ENCODE peak calls at places on chromosomes 3 and 15, in six cellular contexts. One of them, this sample, is unnamed.
A peak's percentile ranks its signal among the peaks of the same experiment; 100 is the strongest.

GRCh38 chr3:44047796-44048195 is 193.9 kb upstream of the TOPAZ1 start:
- DNase-seq in heart left ventricle: no peak
- DNase-seq in sigmoid colon: no peak
- DNase-seq in HCT116: no peak
- DNase-seq in Peyer's patch: no peak
- DNase-seq in body of pancreas: no peak
- DNase-seq in this sample: no peak

GRCh38 chr15:79467865-79468586 is 35.9 kb downstream of the MINAR1 start:
- DNase-seq in heart left ventricle: no peak
- DNase-seq in sigmoid colon: no peak
- DNase-seq in HCT116: no peak
- DNase-seq in Peyer's patch: no peak
- DNase-seq in body of pancreas: no peak
- DNase-seq in this sample: no peak

GRCh38 chr15:31359722-31360111 is 33.1 kb downstream of the KLF13 start:
- DNase-seq in heart left ventricle: no peak
- DNase-seq in sigmoid colon: no peak
- DNase-seq in HCT116: no peak
- DNase-seq in Peyer's patch: no peak
- DNase-seq in body of pancreas: no peak
- DNase-seq in this sample: peak; percentile 72

GRCh38 chr3:59451041-59451763 is 401.4 kb upstream of the CFAP20DC start:
- DNase-seq in heart left ventricle: no peak
- DNase-seq in sigmoid colon: no peak
- DNase-seq in HCT116: no peak
- DNase-seq in Peyer's patch: peak; percentile 46
- DNase-seq in body of pancreas: peak; percentile 41
- DNase-seq in this sample: no peak

GRCh38 chr3:7309707-7310106 is 448.8 kb downstream of the GRM7 start:
- DNase-seq in heart left ventricle: peak; percentile 59
- DNase-seq in sigmoid colon: peak; percentile 74
- DNase-seq in HCT116: no peak
- DNase-seq in Peyer's patch: peak; percentile 16
- DNase-seq in body of pancreas: peak; percentile 59
- DNase-seq in this sample: no peak

GRCh38 chr3:30245805-30246622 is 360.4 kb upstream of the TGFBR2 start:
- DNase-seq in heart left ventricle: no peak
- DNase-seq in sigmoid colon: no peak
- DNase-seq in HCT116: no peak
- DNase-seq in Peyer's patch: no peak
- DNase-seq in body of pancreas: no peak
- DNase-seq in this sample: no peak

GRCh38 chr15:67244966-67245478 is 9.4 kb downstream of the AAGAB start:
- DNase-seq in heart left ventricle: no peak
- DNase-seq in sigmoid colon: no peak
- DNase-seq in HCT116: no peak
- DNase-seq in Peyer's patch: no peak
- DNase-seq in body of pancreas: no peak
- DNase-seq in this sample: no peak

GRCh38 chr15:40336129-40337122 is 4.3 kb downstream of the CCDC9B start:
- DNase-seq in heart left ventricle: no peak
- DNase-seq in sigmoid colon: no peak
- DNase-seq in HCT116: no peak
- DNase-seq in Peyer's patch: peak; percentile 40
- DNase-seq in body of pancreas: peak; percentile 43
- DNase-seq in this sample: peak; percentile 39

GRCh38 chr3:23702198-23702597 is 103.6 kb upstream of the UBE2E1 start:
- DNase-seq in heart left ventricle: no peak
- DNase-seq in sigmoid colon: no peak
- DNase-seq in HCT116: no peak
- DNase-seq in Peyer's patch: no peak
- DNase-seq in body of pancreas: no peak
- DNase-seq in this sample: no peak

GRCh38 chr3:65894679-65895078 is 144.0 kb downstream of the MAGI1 start:
- DNase-seq in heart left ventricle: no peak
- DNase-seq in sigmoid colon: no peak
- DNase-seq in HCT116: no peak
- DNase-seq in Peyer's patch: no peak
- DNase-seq in body of pancreas: no peak
- DNase-seq in this sample: no peak

GRCh38 chr3:123571264-123571972 is 13.4 kb downstream of the HACD2 start:
- DNase-seq in heart left ventricle: no peak
- DNase-seq in sigmoid colon: no peak
- DNase-seq in HCT116: no peak
- DNase-seq in Peyer's patch: no peak
- DNase-seq in body of pancreas: no peak
- DNase-seq in this sample: no peak

GRCh38 chr3:48433472-48434118 is 3.7 kb upstream of the PLXNB1 start:
- DNase-seq in heart left ventricle: no peak
- DNase-seq in sigmoid colon: peak; percentile 80
- DNase-seq in HCT116: no peak
- DNase-seq in Peyer's patch: no peak
- DNase-seq in body of pancreas: no peak
- DNase-seq in this sample: no peak

GRCh38 chr3:157088506-157089454 is 71.2 kb downstream of the CCNL1 start:
- DNase-seq in heart left ventricle: peak; percentile 97
- DNase-seq in sigmoid colon: peak; percentile 99
- DNase-seq in HCT116: peak; percentile 78
- DNase-seq in Peyer's patch: peak; percentile 91
- DNase-seq in body of pancreas: peak; percentile 98
- DNase-seq in this sample: no peak

GRCh38 chr3:128432898-128433629 is 33.6 kb downstream of the DNAJB8 start:
- DNase-seq in heart left ventricle: no peak
- DNase-seq in sigmoid colon: no peak
- DNase-seq in HCT116: no peak
- DNase-seq in Peyer's patch: no peak
- DNase-seq in body of pancreas: no peak
- DNase-seq in this sample: peak; percentile 47

GRCh38 chr3:124063168-124063909 is 71.4 kb upstream of the ROPN1 start:
- DNase-seq in heart left ventricle: no peak
- DNase-seq in sigmoid colon: no peak
- DNase-seq in HCT116: no peak
- DNase-seq in Peyer's patch: no peak
- DNase-seq in body of pancreas: no peak
- DNase-seq in this sample: no peak

GRCh38 chr3:13273604-13274105 is 146.5 kb downstream of the NUP210 start:
- DNase-seq in heart left ventricle: no peak
- DNase-seq in sigmoid colon: peak; percentile 35
- DNase-seq in HCT116: no peak
- DNase-seq in Peyer's patch: no peak
- DNase-seq in body of pancreas: no peak
- DNase-seq in this sample: no peak

GRCh38 chr3:151171145-151171544 is 31.9 kb downstream of the GPR171 start:
- DNase-seq in heart left ventricle: no peak
- DNase-seq in sigmoid colon: peak; percentile 64
- DNase-seq in HCT116: no peak
- DNase-seq in Peyer's patch: peak; percentile 50
- DNase-seq in body of pancreas: peak; percentile 39
- DNase-seq in this sample: no peak

GRCh38 chr3:185958626-185959025 is 20.8 kb upstream of the TRA2B start:
- DNase-seq in heart left ventricle: no peak
- DNase-seq in sigmoid colon: no peak
- DNase-seq in HCT116: no peak
- DNase-seq in Peyer's patch: no peak
- DNase-seq in body of pancreas: no peak
- DNase-seq in this sample: no peak

GRCh38 chr3:47485812-47486211 is 10.1 kb upstream of the SCAP start:
- DNase-seq in heart left ventricle: no peak
- DNase-seq in sigmoid colon: peak; percentile 9
- DNase-seq in HCT116: no peak
- DNase-seq in Peyer's patch: no peak
- DNase-seq in body of pancreas: no peak
- DNase-seq in this sample: no peak

GRCh38 chr15:63061971-63062370 is 19.4 kb downstream of the TPM1 start:
- DNase-seq in heart left ventricle: no peak
- DNase-seq in sigmoid colon: no peak
- DNase-seq in HCT116: no peak
- DNase-seq in Peyer's patch: no peak
- DNase-seq in body of pancreas: no peak
- DNase-seq in this sample: no peak

GRCh38 chr15:63057454-63058335 is 15.1 kb downstream of the TPM1 start:
- DNase-seq in heart left ventricle: no peak
- DNase-seq in sigmoid colon: no peak
- DNase-seq in HCT116: no peak
- DNase-seq in Peyer's patch: no peak
- DNase-seq in body of pancreas: no peak
- DNase-seq in this sample: no peak

GRCh38 chr15:63060699-63061098 is 18.2 kb downstream of the TPM1 start:
- DNase-seq in heart left ventricle: no peak
- DNase-seq in sigmoid colon: no peak
- DNase-seq in HCT116: no peak
- DNase-seq in Peyer's patch: no peak
- DNase-seq in body of pancreas: no peak
- DNase-seq in this sample: no peak

GRCh38 chr15:63059075-63059474 is 16.5 kb downstream of the TPM1 start:
- DNase-seq in heart left ventricle: no peak
- DNase-seq in sigmoid colon: no peak
- DNase-seq in HCT116: no peak
- DNase-seq in Peyer's patch: no peak
- DNase-seq in body of pancreas: no peak
- DNase-seq in this sample: no peak

GRCh38 chr15:63059573-63060216 is 17.1 kb downstream of the TPM1 start:
- DNase-seq in heart left ventricle: no peak
- DNase-seq in sigmoid colon: no peak
- DNase-seq in HCT116: no peak
- DNase-seq in Peyer's patch: no peak
- DNase-seq in body of pancreas: no peak
- DNase-seq in this sample: no peak
- TF ChIP-seq POLR2A in heart left ventricle: no peak
- TF ChIP-seq POLR2A in sigmoid colon: no peak
- TF ChIP-seq POLR2A in HCT116: no peak
- TF ChIP-seq POLR2A in Peyer's patch: no peak
- TF ChIP-seq POLR2A in body of pancreas: no peak
- TF ChIP-seq POLR2A in this sample: no peak

GRCh38 chr15:45399381-45400212 is 21.3 kb upstream of the GATM start:
- DNase-seq in heart left ventricle: no peak
- DNase-seq in sigmoid colon: no peak
- DNase-seq in HCT116: peak; percentile 60
- DNase-seq in Peyer's patch: no peak
- DNase-seq in body of pancreas: peak; percentile 51
- DNase-seq in this sample: peak; percentile 46

GRCh38 chr15:45397116-45397665 is 18.8 kb upstream of the GATM start:
- DNase-seq in heart left ventricle: no peak
- DNase-seq in sigmoid colon: no peak
- DNase-seq in HCT116: no peak
- DNase-seq in Peyer's patch: no peak
- DNase-seq in body of pancreas: no peak
- DNase-seq in this sample: no peak

GRCh38 chr15:45401665-45402161 is 23.4 kb upstream of the GATM start:
- DNase-seq in heart left ventricle: peak; percentile 10
- DNase-seq in sigmoid colon: no peak
- DNase-seq in HCT116: no peak
- DNase-seq in Peyer's patch: no peak
- DNase-seq in body of pancreas: no peak
- DNase-seq in this sample: peak; percentile 39

GRCh38 chr15:45402955-45403892 is 24.9 kb upstream of the GATM start:
- DNase-seq in heart left ventricle: peak; percentile 22
- DNase-seq in sigmoid colon: peak; percentile 66
- DNase-seq in HCT116: no peak
- DNase-seq in Peyer's patch: peak; percentile 22
- DNase-seq in body of pancreas: peak; percentile 46
- DNase-seq in this sample: peak; percentile 69

DNA sequence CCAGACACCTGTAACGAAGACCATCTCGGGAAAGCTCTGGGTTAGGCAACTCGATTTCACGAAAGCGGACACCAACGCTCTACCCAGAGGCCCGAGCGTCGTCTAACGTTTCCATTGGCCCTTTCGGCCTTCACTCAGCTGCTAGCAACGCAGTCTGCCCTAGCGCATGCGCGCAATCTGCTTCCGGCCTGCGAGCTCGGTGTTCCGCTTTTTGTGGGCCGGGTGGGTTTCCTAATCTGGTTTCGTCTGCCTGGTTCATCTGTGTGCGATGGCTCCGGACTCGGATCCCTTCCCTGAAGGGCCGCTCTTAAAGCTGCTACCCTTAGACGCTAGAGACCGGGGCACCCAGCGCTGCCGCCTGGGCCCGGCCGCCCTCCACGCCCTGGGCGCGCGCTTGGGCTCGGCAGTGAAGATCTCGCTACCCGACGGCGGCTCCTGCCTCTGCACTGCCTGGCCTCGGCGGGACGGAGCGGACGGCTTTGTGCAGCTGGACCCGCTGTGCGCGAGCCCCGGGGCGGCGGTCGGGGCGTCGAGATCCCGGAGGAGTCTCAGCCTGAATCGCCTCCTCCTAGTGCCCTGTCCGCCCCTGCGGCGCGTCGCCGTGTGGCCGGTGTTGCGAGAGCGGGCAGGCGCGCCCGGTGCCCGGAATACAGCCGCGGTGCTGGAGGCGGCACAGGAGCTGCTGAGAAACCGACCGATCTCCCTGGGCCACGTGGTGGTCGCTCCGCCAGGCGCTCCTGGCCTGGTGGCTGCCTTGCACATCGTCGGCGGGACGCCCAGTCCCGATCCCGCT is 24.0 kb upstream of the GATM start:
- DNase-seq in heart left ventricle: peak; percentile 98
- DNase-seq in sigmoid colon: peak; percentile 99
- DNase-seq in HCT116: peak; percentile 99
- DNase-seq in Peyer's patch: peak; percentile 92
- DNase-seq in body of pancreas: peak; percentile 98
- DNase-seq in this sample: peak; percentile 99
- TF ChIP-seq POLR2A in heart left ventricle: no peak
- TF ChIP-seq POLR2A in sigmoid colon: peak; percentile 73
- TF ChIP-seq POLR2A in HCT116: peak; percentile 97
- TF ChIP-seq POLR2A in Peyer's patch: peak; percentile 43
- TF ChIP-seq POLR2A in body of pancreas: peak; percentile 94
- TF ChIP-seq POLR2A in this sample: peak; percentile 96

GRCh38 chr3:10955694-10956453 is 36.7 kb upstream of the SLC6A1 start:
- DNase-seq in heart left ventricle: peak; percentile 68
- DNase-seq in sigmoid colon: no peak
- DNase-seq in HCT116: no peak
- DNase-seq in Peyer's patch: no peak
- DNase-seq in body of pancreas: no peak
- DNase-seq in this sample: no peak
- TF ChIP-seq POLR2A in heart left ventricle: no peak
- TF ChIP-seq POLR2A in sigmoid colon: no peak
- TF ChIP-seq POLR2A in HCT116: no peak
- TF ChIP-seq POLR2A in Peyer's patch: no peak
- TF ChIP-seq POLR2A in body of pancreas: no peak
- TF ChIP-seq POLR2A in this sample: no peak

DNA sequence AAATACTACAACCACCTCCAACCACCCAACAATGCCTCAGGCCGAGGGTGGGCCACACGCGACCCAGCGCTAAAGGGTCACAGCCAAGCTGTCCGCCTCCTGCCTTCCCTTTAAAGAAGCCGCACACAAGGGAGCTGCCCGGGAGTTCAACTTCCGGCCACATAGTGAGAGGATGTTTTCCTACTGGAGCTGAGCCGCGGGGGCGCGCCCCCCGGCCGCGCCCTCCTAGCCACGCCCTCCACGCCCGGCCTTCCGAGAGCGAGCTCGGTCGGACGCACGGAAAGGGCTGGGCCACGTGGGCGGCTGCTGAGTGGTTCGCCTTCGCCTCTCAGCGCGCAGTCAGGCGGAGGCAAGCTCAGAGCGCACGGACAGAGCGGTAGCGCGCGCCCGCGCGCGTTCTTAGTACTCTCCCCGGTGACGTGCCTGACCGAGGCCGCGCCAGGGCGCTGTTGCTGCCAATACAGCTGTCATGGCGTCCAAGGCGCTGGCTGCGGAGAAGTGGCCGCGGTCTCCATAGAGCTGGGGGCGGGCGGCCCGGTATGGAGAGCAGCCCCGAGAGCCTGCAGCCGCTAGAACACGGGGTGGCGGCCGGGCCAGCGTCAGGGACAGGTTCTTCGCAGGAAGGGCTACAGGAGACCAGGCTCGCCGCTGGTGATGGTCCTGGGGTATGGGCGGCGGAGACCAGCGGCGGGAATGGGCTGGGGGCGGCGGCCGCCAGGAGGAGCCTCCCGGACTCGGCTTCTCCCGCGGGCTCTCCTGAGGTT is at the start of gene MINDY2:
- DNase-seq in heart left ventricle: peak; percentile 98
- DNase-seq in sigmoid colon: peak; percentile 99
- DNase-seq in HCT116: peak; percentile 97
- DNase-seq in Peyer's patch: peak; percentile 95
- DNase-seq in body of pancreas: peak; percentile 99
- DNase-seq in this sample: peak; percentile 98
- TF ChIP-seq POLR2A in heart left ventricle: no peak
- TF ChIP-seq POLR2A in sigmoid colon: peak; percentile 88
- TF ChIP-seq POLR2A in HCT116: peak; percentile 80
- TF ChIP-seq POLR2A in Peyer's patch: peak; percentile 91
- TF ChIP-seq POLR2A in body of pancreas: peak; percentile 96
- TF ChIP-seq POLR2A in this sample: peak; percentile 88